ENCODE peak calls at places on chromosomes 11 and 22, in nine cellular contexts. One of them, this sample, is unnamed.

GRCh38 chr22:28788601-28789000 is 11.8 kb downstream of the XBP1 start:
- DNase-seq in stimulated activated CD8-positive, alpha-beta memory T cell treated with anti-CD3 and anti-CD28 coated beads, Interleukin-7, amount 100 ng/mL, for 48 hours: no peak
- DNase-seq in stimulated activated CD4-positive, alpha-beta T cell treated with anti-CD3 and anti-CD28 coated beads, Interleukin-2, amount 100 ng/mL, for 24 hours: no peak
- DNase-seq in esophagus squamous epithelium: no peak
- DNase-seq in WTC11: no peak
- DNase-seq in midbrain: no peak
- DNase-seq in HEK293T: no peak
- DNase-seq in NCI-H1092: no peak
- DNase-seq in SK-MEL-5: no peak
- DNase-seq in this sample: no peak

GRCh38 chr11:10876168-10876567 is 18.3 kb upstream of the ZBED5 start:
- DNase-seq in stimulated activated CD8-positive, alpha-beta memory T cell treated with anti-CD3 and anti-CD28 coated beads, Interleukin-7, amount 100 ng/mL, for 48 hours: no peak
- DNase-seq in stimulated activated CD4-positive, alpha-beta T cell treated with anti-CD3 and anti-CD28 coated beads, Interleukin-2, amount 100 ng/mL, for 24 hours: no peak
- DNase-seq in esophagus squamous epithelium: no peak
- DNase-seq in WTC11: no peak
- DNase-seq in midbrain: no peak
- DNase-seq in HEK293T: no peak
- DNase-seq in NCI-H1092: no peak
- DNase-seq in SK-MEL-5: peak
- DNase-seq in this sample: no peak

GRCh38 chr11:134802116-134802515 is 390.1 kb upstream of the B3GAT1 start:
- DNase-seq in stimulated activated CD8-positive, alpha-beta memory T cell treated with anti-CD3 and anti-CD28 coated beads, Interleukin-7, amount 100 ng/mL, for 48 hours: no peak
- DNase-seq in stimulated activated CD4-positive, alpha-beta T cell treated with anti-CD3 and anti-CD28 coated beads, Interleukin-2, amount 100 ng/mL, for 24 hours: no peak
- DNase-seq in esophagus squamous epithelium: no peak
- DNase-seq in WTC11: no peak
- DNase-seq in midbrain: no peak
- DNase-seq in HEK293T: no peak
- DNase-seq in NCI-H1092: no peak
- DNase-seq in SK-MEL-5: peak
- DNase-seq in this sample: no peak

GRCh38 chr11:34234086-34234740 is 123.6 kb downstream of the ABTB2 start:
- DNase-seq in stimulated activated CD8-positive, alpha-beta memory T cell treated with anti-CD3 and anti-CD28 coated beads, Interleukin-7, amount 100 ng/mL, for 48 hours: peak
- DNase-seq in stimulated activated CD4-positive, alpha-beta T cell treated with anti-CD3 and anti-CD28 coated beads, Interleukin-2, amount 100 ng/mL, for 24 hours: peak
- DNase-seq in esophagus squamous epithelium: no peak
- DNase-seq in WTC11: peak
- DNase-seq in midbrain: no peak
- DNase-seq in HEK293T: no peak
- DNase-seq in NCI-H1092: no peak
- DNase-seq in SK-MEL-5: no peak
- DNase-seq in this sample: no peak

GRCh38 chr11:43074810-43075209 is 237.0 kb upstream of the API5 start:
- DNase-seq in stimulated activated CD8-positive, alpha-beta memory T cell treated with anti-CD3 and anti-CD28 coated beads, Interleukin-7, amount 100 ng/mL, for 48 hours: no peak
- DNase-seq in stimulated activated CD4-positive, alpha-beta T cell treated with anti-CD3 and anti-CD28 coated beads, Interleukin-2, amount 100 ng/mL, for 24 hours: no peak
- DNase-seq in esophagus squamous epithelium: no peak
- DNase-seq in WTC11: no peak
- DNase-seq in midbrain: no peak
- DNase-seq in HEK293T: no peak
- DNase-seq in NCI-H1092: no peak
- DNase-seq in SK-MEL-5: no peak
- DNase-seq in this sample: no peak

GRCh38 chr11:35986958-35987357 is 43.1 kb downstream of the LDLRAD3 start:
- DNase-seq in stimulated activated CD8-positive, alpha-beta memory T cell treated with anti-CD3 and anti-CD28 coated beads, Interleukin-7, amount 100 ng/mL, for 48 hours: no peak
- DNase-seq in stimulated activated CD4-positive, alpha-beta T cell treated with anti-CD3 and anti-CD28 coated beads, Interleukin-2, amount 100 ng/mL, for 24 hours: no peak
- DNase-seq in esophagus squamous epithelium: no peak
- DNase-seq in WTC11: no peak
- DNase-seq in midbrain: no peak
- DNase-seq in HEK293T: no peak
- DNase-seq in NCI-H1092: no peak
- DNase-seq in SK-MEL-5: no peak
- DNase-seq in this sample: no peak

GRCh38 chr11:115409691-115410220 is 94.5 kb downstream of the CADM1 start:
- DNase-seq in stimulated activated CD8-positive, alpha-beta memory T cell treated with anti-CD3 and anti-CD28 coated beads, Interleukin-7, amount 100 ng/mL, for 48 hours: no peak
- DNase-seq in stimulated activated CD4-positive, alpha-beta T cell treated with anti-CD3 and anti-CD28 coated beads, Interleukin-2, amount 100 ng/mL, for 24 hours: no peak
- DNase-seq in esophagus squamous epithelium: no peak
- DNase-seq in WTC11: no peak
- DNase-seq in midbrain: peak
- DNase-seq in HEK293T: peak
- DNase-seq in NCI-H1092: peak
- DNase-seq in SK-MEL-5: no peak
- DNase-seq in this sample: peak

GRCh38 chr11:2804701-2805387 is 80.7 kb downstream of the CDKN1C start:
- DNase-seq in stimulated activated CD8-positive, alpha-beta memory T cell treated with anti-CD3 and anti-CD28 coated beads, Interleukin-7, amount 100 ng/mL, for 48 hours: no peak
- DNase-seq in stimulated activated CD4-positive, alpha-beta T cell treated with anti-CD3 and anti-CD28 coated beads, Interleukin-2, amount 100 ng/mL, for 24 hours: no peak
- DNase-seq in esophagus squamous epithelium: no peak
- DNase-seq in WTC11: peak
- DNase-seq in midbrain: no peak
- DNase-seq in HEK293T: no peak
- DNase-seq in NCI-H1092: no peak
- DNase-seq in SK-MEL-5: no peak
- DNase-seq in this sample: no peak

GRCh38 chr11:72924568-72925190 is 110.5 kb downstream of the ATG16L2 start:
- DNase-seq in stimulated activated CD8-positive, alpha-beta memory T cell treated with anti-CD3 and anti-CD28 coated beads, Interleukin-7, amount 100 ng/mL, for 48 hours: no peak
- DNase-seq in stimulated activated CD4-positive, alpha-beta T cell treated with anti-CD3 and anti-CD28 coated beads, Interleukin-2, amount 100 ng/mL, for 24 hours: no peak
- DNase-seq in esophagus squamous epithelium: no peak
- DNase-seq in WTC11: no peak
- DNase-seq in midbrain: no peak
- DNase-seq in HEK293T: no peak
- DNase-seq in NCI-H1092: no peak
- DNase-seq in SK-MEL-5: peak
- DNase-seq in this sample: peak

GRCh38 chr11:17406818-17407149 is 18.3 kb upstream of the KCNJ11 start:
- DNase-seq in stimulated activated CD8-positive, alpha-beta memory T cell treated with anti-CD3 and anti-CD28 coated beads, Interleukin-7, amount 100 ng/mL, for 48 hours: no peak
- DNase-seq in stimulated activated CD4-positive, alpha-beta T cell treated with anti-CD3 and anti-CD28 coated beads, Interleukin-2, amount 100 ng/mL, for 24 hours: no peak
- DNase-seq in esophagus squamous epithelium: no peak
- DNase-seq in WTC11: no peak
- DNase-seq in midbrain: no peak
- DNase-seq in HEK293T: no peak
- DNase-seq in NCI-H1092: no peak
- DNase-seq in SK-MEL-5: no peak
- DNase-seq in this sample: no peak

GRCh38 chr11:108122166-108122628 is 830 bp downstream of the ACAT1 start:
- DNase-seq in stimulated activated CD8-positive, alpha-beta memory T cell treated with anti-CD3 and anti-CD28 coated beads, Interleukin-7, amount 100 ng/mL, for 48 hours: no peak
- DNase-seq in stimulated activated CD4-positive, alpha-beta T cell treated with anti-CD3 and anti-CD28 coated beads, Interleukin-2, amount 100 ng/mL, for 24 hours: no peak
- DNase-seq in esophagus squamous epithelium: no peak
- DNase-seq in WTC11: no peak
- DNase-seq in midbrain: peak
- DNase-seq in HEK293T: peak
- DNase-seq in NCI-H1092: peak
- DNase-seq in SK-MEL-5: peak
- DNase-seq in this sample: peak

GRCh38 chr11:23359297-23359696 is 499.0 kb upstream of the CCDC179 start:
- DNase-seq in stimulated activated CD8-positive, alpha-beta memory T cell treated with anti-CD3 and anti-CD28 coated beads, Interleukin-7, amount 100 ng/mL, for 48 hours: no peak
- DNase-seq in stimulated activated CD4-positive, alpha-beta T cell treated with anti-CD3 and anti-CD28 coated beads, Interleukin-2, amount 100 ng/mL, for 24 hours: no peak
- DNase-seq in esophagus squamous epithelium: no peak
- DNase-seq in WTC11: no peak
- DNase-seq in midbrain: no peak
- DNase-seq in HEK293T: no peak
- DNase-seq in NCI-H1092: no peak
- DNase-seq in SK-MEL-5: peak
- DNase-seq in this sample: no peak

GRCh38 chr11:120810251-120810650 is 213.7 kb upstream of the TBCEL start:
- DNase-seq in stimulated activated CD8-positive, alpha-beta memory T cell treated with anti-CD3 and anti-CD28 coated beads, Interleukin-7, amount 100 ng/mL, for 48 hours: no peak
- DNase-seq in stimulated activated CD4-positive, alpha-beta T cell treated with anti-CD3 and anti-CD28 coated beads, Interleukin-2, amount 100 ng/mL, for 24 hours: no peak
- DNase-seq in esophagus squamous epithelium: no peak
- DNase-seq in WTC11: no peak
- DNase-seq in midbrain: no peak
- DNase-seq in HEK293T: no peak
- DNase-seq in NCI-H1092: no peak
- DNase-seq in SK-MEL-5: no peak
- DNase-seq in this sample: no peak

GRCh38 chr11:2825886-2826678 is 59.5 kb downstream of the CDKN1C start:
- DNase-seq in stimulated activated CD8-positive, alpha-beta memory T cell treated with anti-CD3 and anti-CD28 coated beads, Interleukin-7, amount 100 ng/mL, for 48 hours: no peak
- DNase-seq in stimulated activated CD4-positive, alpha-beta T cell treated with anti-CD3 and anti-CD28 coated beads, Interleukin-2, amount 100 ng/mL, for 24 hours: no peak
- DNase-seq in esophagus squamous epithelium: no peak
- DNase-seq in WTC11: no peak
- DNase-seq in midbrain: peak
- DNase-seq in HEK293T: no peak
- DNase-seq in NCI-H1092: no peak
- DNase-seq in SK-MEL-5: no peak
- DNase-seq in this sample: peak

GRCh38 chr11:104784684-104785460 is 113.4 kb downstream of the CASP12 start:
- DNase-seq in stimulated activated CD8-positive, alpha-beta memory T cell treated with anti-CD3 and anti-CD28 coated beads, Interleukin-7, amount 100 ng/mL, for 48 hours: no peak
- DNase-seq in stimulated activated CD4-positive, alpha-beta T cell treated with anti-CD3 and anti-CD28 coated beads, Interleukin-2, amount 100 ng/mL, for 24 hours: no peak
- DNase-seq in esophagus squamous epithelium: no peak
- DNase-seq in WTC11: no peak
- DNase-seq in midbrain: no peak
- DNase-seq in HEK293T: no peak
- DNase-seq in NCI-H1092: no peak
- DNase-seq in SK-MEL-5: no peak
- DNase-seq in this sample: no peak

GRCh38 chr11:78219493-78220217 is 30.9 kb downstream of the USP35 start:
- DNase-seq in stimulated activated CD8-positive, alpha-beta memory T cell treated with anti-CD3 and anti-CD28 coated beads, Interleukin-7, amount 100 ng/mL, for 48 hours: no peak
- DNase-seq in stimulated activated CD4-positive, alpha-beta T cell treated with anti-CD3 and anti-CD28 coated beads, Interleukin-2, amount 100 ng/mL, for 24 hours: no peak
- DNase-seq in esophagus squamous epithelium: no peak
- DNase-seq in WTC11: peak
- DNase-seq in midbrain: peak
- DNase-seq in HEK293T: no peak
- DNase-seq in NCI-H1092: no peak
- DNase-seq in SK-MEL-5: no peak
- DNase-seq in this sample: no peak

GRCh38 chr11:1937616-1938342 is 9.4 kb upstream of the MRPL23 start:
- DNase-seq in stimulated activated CD8-positive, alpha-beta memory T cell treated with anti-CD3 and anti-CD28 coated beads, Interleukin-7, amount 100 ng/mL, for 48 hours: no peak
- DNase-seq in stimulated activated CD4-positive, alpha-beta T cell treated with anti-CD3 and anti-CD28 coated beads, Interleukin-2, amount 100 ng/mL, for 24 hours: no peak
- DNase-seq in esophagus squamous epithelium: no peak
- DNase-seq in WTC11: peak
- DNase-seq in midbrain: no peak
- DNase-seq in HEK293T: no peak
- DNase-seq in NCI-H1092: no peak
- DNase-seq in SK-MEL-5: no peak
- DNase-seq in this sample: no peak

GRCh38 chr11:10622957-10623787 is 54.7 kb upstream of the LYVE1 start:
- DNase-seq in stimulated activated CD8-positive, alpha-beta memory T cell treated with anti-CD3 and anti-CD28 coated beads, Interleukin-7, amount 100 ng/mL, for 48 hours: no peak
- DNase-seq in stimulated activated CD4-positive, alpha-beta T cell treated with anti-CD3 and anti-CD28 coated beads, Interleukin-2, amount 100 ng/mL, for 24 hours: no peak
- DNase-seq in esophagus squamous epithelium: no peak
- DNase-seq in WTC11: no peak
- DNase-seq in midbrain: peak
- DNase-seq in HEK293T: no peak
- DNase-seq in NCI-H1092: no peak
- DNase-seq in SK-MEL-5: peak
- DNase-seq in this sample: peak